ENCODE peak calls at places on chromosomes 4 and X, in five cellular contexts. D, V, R, L and U are unnamed samples. For H3K27me3, the result is how much of the 10 kb centered on the place peaks cover.

GRCh38 chrX:153411255-153411987 is at the start of gene ZFP92:
- DNase-seq in V (peak), D (peak), R (no peak), L (peak), U (no peak)

GRCh38 chrX:129577473-129577872 is 37.4 kb downstream of the OCRL start:
- DNase-seq in L (peak), D (no peak), R (no peak), V (no peak), U (no peak)

GRCh38 chr4:119765951-119766350 is 137.3 kb upstream of the PDE5A start:
- DNase-seq in V (no peak), L (no peak), R (no peak), D (no peak), U (no peak)

GRCh38 chrX:124274438-124275166 is 57.9 kb upstream of the TEX13D start:
- DNase-seq in D (no peak), V (no peak), R (no peak), L (no peak), U (no peak)

GRCh38 chr4:10320130-10320529 is 137.1 kb downstream of the ZNF518B start:
- DNase-seq in D (no peak), V (no peak), L (no peak), R (peak), U (no peak)

GRCh38 chr4:4327652-4328121 is 37.6 kb downstream of the ZBTB49 start:
- DNase-seq in D (no peak), V (no peak), L (no peak), R (peak), U (no peak)

GRCh38 chr4:2259541-2260267 is 2.2 kb downstream of the MXD4 start:
- DNase-seq in L (no peak), D (peak), V (peak), R (no peak), U (peak)

GRCh38 chr4:157421365-157421764 is 200.8 kb downstream of the GRIA2 start:
- DNase-seq in D (no peak), L (no peak), R (peak), V (no peak), U (no peak)

GRCh38 chr4:113636877-113637276 is 124.7 kb downstream of the CAMK2D start:
- DNase-seq in R (no peak), L (no peak), V (no peak), D (no peak), U (no peak)

GRCh38 chr4:113634081-113634969 is 127.2 kb downstream of the CAMK2D start:
- DNase-seq in V (no peak), D (no peak), R (no peak), L (no peak), U (no peak)

GRCh38 chr4:113637363-113637762 is 124.2 kb downstream of the CAMK2D start:
- DNase-seq in V (no peak), L (no peak), D (no peak), R (no peak), U (no peak)

GRCh38 chr4:113636438-113636818 is 125.1 kb downstream of the CAMK2D start:
- DNase-seq in V (no peak), D (no peak), R (peak), L (no peak), U (no peak)

GRCh38 chr4:113635739-113636437 is 125.7 kb downstream of the CAMK2D start:
- DNase-seq in D (no peak), R (no peak), V (no peak), L (no peak), U (no peak)
- H3K4me3 ChIP-seq in D (no peak), R (no peak), V (no peak), L (no peak), U (no peak)

GRCh38 chr4:28834120-28834519 is 1886.0 kb upstream of the PCDH7 start:
- DNase-seq in R (no peak), V (no peak), L (no peak), D (no peak), U (no peak)
- TF ChIP-seq EP300 in R (no peak), V (no peak), L (no peak), D (no peak), U (no peak)

GRCh38 chr4:125043453-125043852 is 271.3 kb upstream of the FAT4 start:
- DNase-seq in R (no peak), L (no peak), D (no peak), V (no peak), U (no peak)

GRCh38 chr4:125042031-125042430 is 272.7 kb upstream of the FAT4 start:
- DNase-seq in R (no peak), V (no peak), L (no peak), D (no peak), U (no peak)

GRCh38 chr4:125045311-125045710 is 269.4 kb upstream of the FAT4 start:
- DNase-seq in L (no peak), R (no peak), V (no peak), D (no peak), U (no peak)

GRCh38 chr4:125044886-125045285 is 269.9 kb upstream of the FAT4 start:
- DNase-seq in D (no peak), R (no peak), L (no peak), V (no peak), U (no peak)

DNA sequence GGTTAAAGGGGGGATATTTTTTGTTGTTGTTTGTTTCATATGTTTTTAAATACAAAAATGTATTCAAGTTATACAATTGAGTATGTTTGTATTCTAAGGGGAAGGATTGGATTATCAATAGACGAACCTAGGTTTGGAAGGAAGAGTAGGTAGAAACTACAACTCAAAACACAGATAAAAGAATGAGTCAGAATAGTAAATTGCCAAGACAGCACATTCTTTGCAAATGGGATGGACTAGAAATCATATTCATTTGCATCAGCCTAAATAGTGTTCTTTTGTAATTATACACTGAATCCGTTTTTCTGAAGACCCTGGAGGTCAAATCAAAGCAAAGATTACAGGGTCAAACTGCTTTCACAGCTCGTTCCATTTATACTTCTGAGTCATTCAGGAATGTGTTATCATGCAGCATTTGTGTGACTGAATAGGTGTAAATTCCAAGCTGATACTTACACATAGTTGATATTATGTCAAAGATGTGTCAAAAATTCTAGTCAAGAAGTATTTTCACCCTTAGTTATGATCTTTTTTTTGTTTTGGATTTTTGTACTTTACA is 273.3 kb upstream of the FAT4 start:
- DNase-seq in D (no peak), V (no peak), R (no peak), L (no peak), U (no peak)
- H3K27me3 ChIP-seq in D (under half), V (under half), R (under half), L (under half), U (under half)

GRCh38 chr4:52051615-52052474 is 741 bp downstream of the SPATA18 start:
- DNase-seq in V (peak), D (peak), L (peak), R (peak), U (peak)
- H3K4me3 ChIP-seq in V (peak), D (peak), L (peak), R (peak), U (peak)

DNA sequence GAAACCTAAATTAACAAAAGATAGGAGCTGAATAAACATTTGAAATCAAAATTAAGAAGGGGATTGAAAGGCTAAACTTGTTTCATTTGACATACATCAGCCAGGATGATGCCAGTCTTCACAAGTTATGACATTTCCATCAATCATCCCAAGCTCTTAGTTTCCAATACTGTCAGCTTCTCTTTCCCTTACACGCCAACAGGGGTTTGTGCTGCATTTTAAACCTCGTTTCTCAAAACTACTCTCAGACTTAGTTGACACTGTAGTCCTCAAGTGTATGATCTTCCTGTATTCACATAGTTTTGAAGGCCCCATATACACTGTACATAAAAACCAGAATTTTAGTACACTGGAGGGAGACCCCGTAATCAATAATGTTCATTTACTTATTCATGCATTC is 840 bp upstream of the P2RY10 start:
- DNase-seq in R (no peak), L (no peak), V (no peak), D (no peak), U (no peak)
- TF ChIP-seq EP300 in R (no peak), L (no peak), V (no peak), D (no peak), U (no peak)

GRCh38 chr4:80197132-80197573 is at the start of gene PRDM8:
- DNase-seq in R (no peak), L (no peak), D (no peak), V (no peak), U (no peak)
- H3K27me3 ChIP-seq in R (under half), L (under half), D (half or more), V (under half), U (half or more)

GRCh38 chr4:15755321-15755750 is 22.8 kb upstream of the CD38 start:
- DNase-seq in L (no peak), R (no peak), V (no peak), D (no peak), U (no peak)

GRCh38 chr4:15757084-15757483 is 21.0 kb upstream of the CD38 start:
- DNase-seq in V (no peak), R (no peak), D (no peak), L (no peak), U (no peak)

GRCh38 chr4:15758294-15758693 is 19.8 kb upstream of the CD38 start:
- DNase-seq in L (no peak), D (no peak), R (no peak), V (no peak), U (no peak)

GRCh38 chr4:15755781-15756180 is 22.3 kb upstream of the CD38 start:
- DNase-seq in R (no peak), D (no peak), V (no peak), L (no peak), U (no peak)

DNA sequence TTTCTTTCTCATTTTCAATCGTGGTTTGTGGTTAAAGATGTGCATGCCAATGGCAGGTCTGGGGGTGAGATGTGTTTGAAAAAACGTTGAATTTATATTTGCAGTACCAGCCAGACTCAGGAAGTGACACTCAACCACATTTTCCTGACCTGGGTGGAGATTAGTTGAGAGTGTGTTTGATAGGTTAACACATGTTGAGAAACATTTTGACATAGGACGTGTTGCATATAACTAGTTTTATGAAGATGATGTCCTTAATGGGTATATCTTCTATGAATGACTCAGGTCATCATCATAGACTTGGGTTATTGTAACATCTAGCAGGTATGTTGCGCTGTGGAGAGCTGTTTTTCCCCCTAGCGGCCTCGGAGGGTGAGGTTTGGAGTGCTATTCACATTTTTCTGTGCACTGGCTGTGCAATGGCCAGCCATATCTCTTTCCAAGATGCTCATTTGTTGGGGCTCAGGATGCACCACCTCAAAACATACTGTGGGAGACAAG is 21.7 kb upstream of the CD38 start:
- DNase-seq in V (no peak), L (no peak), D (peak), R (peak), U (no peak)
- H3K4me3 ChIP-seq in V (no peak), L (no peak), D (no peak), R (no peak), U (no peak)

DNA sequence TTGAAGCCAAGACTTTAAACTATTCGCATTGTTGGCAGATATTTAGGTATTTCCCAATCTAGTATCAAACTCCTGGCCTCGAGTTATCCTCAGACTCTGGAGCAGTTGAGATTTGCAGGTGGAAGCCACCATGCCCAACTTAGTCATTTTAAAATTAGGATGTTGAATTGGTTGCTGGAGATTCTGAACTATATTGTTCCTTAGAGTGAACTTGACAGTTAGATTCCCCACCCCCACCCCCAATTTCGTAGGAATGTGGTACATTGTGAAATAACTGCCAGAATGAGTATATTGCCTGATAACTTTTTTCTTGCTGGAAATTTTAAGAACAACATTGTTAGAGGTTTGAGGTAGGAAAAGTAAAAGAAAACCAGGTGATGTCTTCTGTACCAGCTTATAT is 2.3 kb downstream of the NOCT start:
- DNase-seq in V (no peak), R (no peak), D (no peak), L (no peak), U (no peak)
- TF ChIP-seq EP300 in V (no peak), R (no peak), D (no peak), L (no peak), U (no peak)